ENCODE peak calls at places on chromosomes 16 and 17, in six cellular contexts. I, S, B, Q, L and T are unnamed samples.

GRCh38 chr16:12210925-12211869 is 234.7 kb downstream of the SNX29 start:
- DNase-seq in I (no peak), S (no peak), B (no peak), Q (no peak), L (no peak), T (no peak)

GRCh38 chr16:83771306-83771942 is 36.4 kb upstream of the HSBP1 start:
- DNase-seq in I (no peak), S (no peak), B (no peak), Q (peak), L (peak), T (no peak)

GRCh38 chr17:28426081-28426519 is 20.1 kb upstream of the SLC46A1 start:
- DNase-seq in I (peak), S (no peak), B (no peak), Q (no peak), L (no peak), T (no peak)

GRCh38 chr16:1454561-1454960 is 10.2 kb upstream of the CCDC154 start:
- DNase-seq in I (no peak), S (no peak), B (no peak), Q (no peak), L (no peak), T (no peak)

GRCh38 chr17:67689534-67690177 is 28.1 kb upstream of the NOL11 start:
- DNase-seq in I (peak), S (peak), B (no peak), Q (peak), L (peak), T (no peak)

GRCh38 chr17:61408151-61409041 is 8.8 kb downstream of the TBX2 start:
- DNase-seq in I (peak), S (no peak), B (peak), Q (no peak), L (no peak), T (peak)

GRCh38 chr17:18258356-18259038 is at the start of gene FLII:
- DNase-seq in I (peak), S (peak), B (peak), Q (peak), L (peak), T (peak)

GRCh38 chr16:14198603-14199002 is 127.5 kb downstream of the MRTFB start:
- DNase-seq in I (no peak), S (no peak), B (no peak), Q (no peak), L (no peak), T (no peak)

GRCh38 chr17:352421-353212 is at the start of gene RPH3AL:
- DNase-seq in I (peak), S (no peak), B (no peak), Q (peak), L (no peak), T (no peak)

GRCh38 chr17:75808549-75808904 is 23.9 kb downstream of the UNK start:
- DNase-seq in I (no peak), S (no peak), B (no peak), Q (no peak), L (peak), T (no peak)

GRCh38 chr17:65910836-65911235 is 281.1 kb downstream of the CEP112 start:
- DNase-seq in I (no peak), S (no peak), B (no peak), Q (no peak), L (no peak), T (no peak)

GRCh38 chr16:64983983-64984382 is 137.9 kb downstream of the CDH11 start:
- DNase-seq in I (peak), S (no peak), B (no peak), Q (peak), L (peak), T (no peak)

GRCh38 chr16:83936581-83937165 is 16.4 kb upstream of the OSGIN1 start:
- DNase-seq in I (no peak), S (no peak), B (no peak), Q (no peak), L (no peak), T (no peak)

GRCh38 chr16:4086153-4086552 is 30.1 kb downstream of the ADCY9 start:
- DNase-seq in I (no peak), S (no peak), B (no peak), Q (peak), L (no peak), T (no peak)

GRCh38 chr16:81462683-81463082 is 18.1 kb downstream of the CMIP start:
- DNase-seq in I (no peak), S (no peak), B (no peak), Q (no peak), L (no peak), T (no peak)

GRCh38 chr17:65711671-65712276 is 150.3 kb upstream of the AXIN2 start:
- DNase-seq in I (no peak), S (no peak), B (no peak), Q (no peak), L (no peak), T (no peak)

GRCh38 chr16:11402051-11402744 is 56.9 kb downstream of the RMI2 start:
- DNase-seq in I (no peak), S (no peak), B (no peak), Q (no peak), L (no peak), T (no peak)

GRCh38 chr17:51645056-51645455 is 384.7 kb downstream of the UTP18 start:
- DNase-seq in I (no peak), S (no peak), B (no peak), Q (no peak), L (no peak), T (no peak)

GRCh38 chr17:79948918-79949645 is 86.6 kb downstream of the TBC1D16 start:
- DNase-seq in I (peak), S (no peak), B (no peak), Q (no peak), L (no peak), T (no peak)

GRCh38 chr16:55515110-55515509 is 6.2 kb downstream of the LPCAT2 start:
- DNase-seq in I (no peak), S (no peak), B (no peak), Q (no peak), L (no peak), T (no peak)

GRCh38 chr17:8300629-8301242 is 5.5 kb upstream of the SLC25A35 start:
- DNase-seq in I (peak), S (peak), B (peak), Q (peak), L (peak), T (peak)

GRCh38 chr16:30876867-30877266 is 17.0 kb downstream of the BCL7C start:
- DNase-seq in I (peak), S (no peak), B (no peak), Q (no peak), L (no peak), T (no peak)

GRCh38 chr16:10514369-10515055 is 65.9 kb downstream of the EMP2 start:
- DNase-seq in I (peak), S (peak), B (no peak), Q (peak), L (peak), T (no peak)

GRCh38 chr16:58733671-58734458 is at the start of gene GOT2:
- DNase-seq in I (peak), S (peak), B (peak), Q (peak), L (peak), T (peak)

DNA sequence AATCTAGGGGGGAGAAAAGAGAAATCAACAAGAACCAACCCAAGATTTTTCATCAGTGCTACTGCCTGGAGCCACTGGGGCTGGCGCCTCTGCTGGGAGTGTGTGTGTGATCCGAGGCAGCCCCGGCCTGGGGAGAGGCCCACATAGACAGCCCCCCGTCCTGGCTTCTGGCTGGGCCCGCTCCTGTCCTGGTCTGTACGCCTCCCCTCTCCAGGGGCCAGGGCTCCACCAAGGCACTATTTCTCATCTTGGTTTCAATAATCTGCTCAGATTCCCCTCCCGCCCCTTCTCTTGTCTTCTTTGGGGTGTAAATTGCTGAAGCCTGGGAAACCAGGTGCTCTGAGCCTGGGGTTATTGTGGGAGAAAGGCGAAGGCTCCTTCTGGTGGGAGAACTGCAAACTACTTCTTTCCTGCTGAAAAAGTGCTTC is 7.8 kb downstream of the BAHCC1 start:
- DNase-seq in I (peak), S (no peak), B (no peak), Q (no peak), L (peak), T (no peak)
- TF ChIP-seq CTCF in I (peak), S (no peak), B (no peak), Q (no peak), L (peak), T (no peak)

GRCh38 chr16:71214771-71215381 is 15.6 kb downstream of the HYDIN start:
- DNase-seq in I (no peak), S (no peak), B (no peak), Q (no peak), L (peak), T (no peak)
- TF ChIP-seq CTCF in I (peak), S (no peak), B (no peak), Q (no peak), L (no peak), T (no peak)

DNA sequence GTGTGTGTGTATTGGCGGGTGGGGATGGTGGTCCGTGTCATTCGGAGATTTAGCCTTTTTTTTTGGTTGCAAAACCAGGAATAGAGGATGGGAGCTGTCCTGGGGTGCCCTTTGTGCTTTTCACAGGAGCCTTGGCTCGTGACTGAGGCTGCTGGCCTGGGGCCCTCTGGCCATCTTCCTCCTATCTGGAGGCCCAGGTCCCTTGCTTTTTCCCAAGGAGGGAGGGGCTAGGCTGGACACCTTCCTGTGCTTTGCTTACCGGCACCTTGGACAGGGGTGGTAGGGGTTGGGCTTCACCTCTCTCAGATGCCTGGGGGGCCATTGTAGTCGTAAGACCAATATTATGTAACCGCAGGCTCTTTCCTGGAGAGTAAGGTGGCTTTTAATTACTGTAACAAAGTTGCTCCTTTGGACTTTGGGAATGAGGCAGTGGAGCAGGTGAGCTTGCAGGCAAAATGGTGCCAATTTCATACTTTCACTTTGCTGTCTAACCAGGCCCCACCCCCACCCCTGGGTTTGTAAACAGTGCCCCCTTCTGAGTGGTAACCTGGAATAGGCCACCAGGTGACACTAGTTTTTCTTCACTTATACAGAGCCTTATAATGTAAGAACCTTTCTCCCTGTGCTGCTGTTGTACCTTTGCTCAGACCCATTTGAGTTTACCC is 1.2 kb downstream of the DYNLL2 start:
- DNase-seq in I (peak), S (peak), B (no peak), Q (peak), L (peak), T (no peak)
- TF ChIP-seq CTCF in I (peak), S (no peak), B (no peak), Q (peak), L (peak), T (no peak)

GRCh38 chr16:28623172-28623711 is 13.4 kb upstream of the SULT1A1 start:
- DNase-seq in I (no peak), S (peak), B (peak), Q (no peak), L (peak), T (peak)

GRCh38 chr16:28616636-28617035 is 6.8 kb upstream of the SULT1A1 start:
- DNase-seq in I (no peak), S (no peak), B (no peak), Q (no peak), L (no peak), T (no peak)

DNA sequence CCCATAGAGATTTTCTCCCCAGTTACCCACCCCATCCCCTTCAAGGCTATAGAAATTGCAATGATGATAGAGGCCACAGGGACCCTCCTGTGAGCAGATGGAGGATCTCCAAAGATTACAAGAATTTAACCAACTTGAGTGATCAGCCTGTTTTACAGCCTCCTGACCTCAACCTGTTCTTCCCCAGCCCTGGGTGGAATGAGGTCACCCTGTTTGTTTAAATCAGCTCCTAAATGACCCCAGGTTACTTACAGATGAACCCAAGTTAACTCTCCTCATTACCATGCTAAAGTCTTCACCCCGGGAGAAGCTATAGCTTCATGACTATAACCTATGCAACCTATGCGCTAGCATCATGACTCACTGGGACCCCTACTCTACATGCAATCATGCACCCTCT is 11.9 kb upstream of the SULT1A1 start:
- DNase-seq in I (no peak), S (no peak), B (no peak), Q (no peak), L (no peak), T (no peak)
- TF ChIP-seq CTCF in I (no peak), S (no peak), B (no peak), Q (no peak), L (no peak), T (no peak)

DNA sequence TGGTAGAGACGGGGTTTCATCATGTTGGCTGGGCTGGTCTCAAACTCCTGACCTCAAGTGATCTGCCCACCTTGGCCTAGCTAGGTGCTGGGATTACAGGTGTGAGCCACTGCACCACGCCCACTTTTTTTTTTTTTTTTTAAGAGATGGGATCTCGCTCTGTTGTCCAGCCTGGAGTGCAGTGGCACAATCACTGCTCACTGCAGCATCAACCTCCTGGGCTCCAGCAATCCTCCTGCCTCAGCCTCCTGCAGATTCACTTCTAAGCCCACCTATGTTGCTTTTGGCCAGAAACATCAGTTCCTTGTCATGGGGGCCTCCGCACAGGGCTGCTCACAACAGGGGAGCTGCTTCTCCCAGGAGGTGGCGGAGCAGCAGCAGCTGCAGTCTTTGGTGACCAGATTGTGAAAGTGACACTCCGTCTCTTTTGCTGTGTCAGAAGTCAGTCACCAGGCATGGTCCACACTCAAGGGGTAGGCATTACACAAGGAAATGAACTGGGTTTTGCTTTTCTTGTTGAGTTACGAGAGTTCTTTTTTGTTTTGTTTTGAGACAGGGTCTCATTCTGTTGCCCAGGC is 4.5 kb upstream of the NME4 start:
- DNase-seq in I (no peak), S (no peak), B (no peak), Q (no peak), L (no peak), T (no peak)
- TF ChIP-seq CTCF in I (no peak), S (no peak), B (no peak), Q (no peak), L (no peak), T (no peak)

DNA sequence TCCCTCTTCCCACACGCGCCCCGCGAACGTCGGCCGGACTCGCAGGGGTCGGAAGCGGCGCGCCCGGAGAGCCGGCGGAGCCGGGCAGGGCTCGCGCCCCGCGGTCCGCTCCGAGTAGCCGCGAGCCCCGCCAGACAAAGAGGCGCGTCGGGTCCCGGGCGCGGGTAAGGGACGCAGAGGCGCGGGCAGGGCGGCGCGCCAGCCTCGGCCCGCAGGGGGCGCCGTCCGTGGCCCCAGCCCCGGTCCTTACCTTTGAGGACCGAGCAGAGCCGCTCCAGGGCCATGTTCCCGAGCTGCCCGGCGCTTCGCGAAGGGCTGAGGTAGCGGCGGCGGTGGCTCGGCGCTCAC is 442 bp downstream of the NETO2 start:
- DNase-seq in I (peak), S (peak), B (peak), Q (peak), L (peak), T (no peak)
- TF ChIP-seq CTCF in I (peak), S (peak), B (peak), Q (peak), L (peak), T (no peak)

GRCh38 chr17:36857698-36858097 is 79.6 kb upstream of the LHX1 start:
- DNase-seq in I (no peak), S (no peak), B (no peak), Q (no peak), L (no peak), T (no peak)

GRCh38 chr17:36854982-36855381 is 82.3 kb upstream of the LHX1 start:
- DNase-seq in I (no peak), S (no peak), B (no peak), Q (no peak), L (no peak), T (no peak)

GRCh38 chr17:36856169-36856568 is 81.1 kb upstream of the LHX1 start:
- DNase-seq in I (no peak), S (no peak), B (no peak), Q (no peak), L (no peak), T (no peak)

GRCh38 chr17:36856921-36857381 is 80.3 kb upstream of the LHX1 start:
- DNase-seq in I (no peak), S (no peak), B (no peak), Q (no peak), L (no peak), T (no peak)

GRCh38 chr17:36855459-36855858 is 81.8 kb upstream of the LHX1 start:
- DNase-seq in I (no peak), S (no peak), B (no peak), Q (no peak), L (no peak), T (no peak)
- TF ChIP-seq CTCF in I (no peak), S (no peak), B (no peak), Q (no peak), L (no peak), T (no peak)

DNA sequence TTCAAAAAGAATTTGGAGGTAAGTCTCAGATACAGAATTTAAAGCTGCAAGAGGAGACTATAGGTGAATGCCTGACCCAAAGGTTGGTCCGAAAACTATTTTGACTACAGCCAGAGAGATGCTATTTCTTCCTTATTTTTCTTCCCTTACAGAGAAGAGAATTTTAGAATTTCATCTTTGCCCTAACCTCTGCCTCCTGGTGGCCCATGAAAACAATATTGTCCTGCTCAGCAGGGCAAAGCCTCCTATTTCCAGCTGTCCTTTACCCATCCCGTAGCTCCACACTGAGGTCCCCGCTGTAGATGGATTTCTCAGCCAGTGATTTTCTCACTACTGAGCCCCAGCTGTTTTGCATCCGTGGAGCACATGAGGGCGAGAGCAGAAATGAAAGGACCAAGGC is 24.6 kb downstream of the HOXB1 start:
- DNase-seq in I (no peak), S (no peak), B (no peak), Q (no peak), L (no peak), T (no peak)
- TF ChIP-seq CTCF in I (no peak), S (no peak), B (no peak), Q (no peak), L (no peak), T (no peak)

GRCh38 chr17:37651846-37652245 is 8.6 kb upstream of the DDX52 start:
- DNase-seq in I (no peak), S (no peak), B (no peak), Q (no peak), L (no peak), T (no peak)

GRCh38 chr17:37648555-37648954 is 5.3 kb upstream of the DDX52 start:
- DNase-seq in I (no peak), S (no peak), B (no peak), Q (no peak), L (peak), T (no peak)

DNA sequence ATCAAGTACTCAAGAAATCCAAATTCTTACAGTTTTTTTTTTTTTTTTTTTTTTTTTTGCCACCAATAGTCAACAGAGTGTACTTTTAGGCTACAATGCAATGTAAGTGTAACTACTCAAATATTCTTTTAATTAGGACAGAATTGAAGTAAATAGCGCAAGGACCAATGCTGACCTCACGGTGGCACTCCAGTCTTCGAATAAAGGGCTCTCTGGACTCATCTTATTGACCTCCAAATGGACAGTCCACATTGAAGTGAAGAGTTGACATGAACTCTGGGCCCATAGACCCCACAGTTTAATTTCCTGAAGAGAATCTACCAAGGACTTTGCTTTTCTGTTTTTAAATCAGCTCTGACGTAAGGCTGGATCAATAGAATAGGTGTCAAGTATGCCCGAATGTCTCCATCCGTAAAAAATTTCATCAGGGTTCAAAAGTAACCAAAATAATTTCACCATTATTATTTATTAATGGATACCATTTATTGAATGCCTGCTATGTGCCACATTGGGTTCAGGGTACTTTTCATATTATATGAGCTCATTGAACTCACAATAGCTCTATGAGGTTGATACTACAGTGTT is 7.3 kb upstream of the DDX52 start:
- DNase-seq in I (peak), S (no peak), B (no peak), Q (peak), L (peak), T (no peak)
- TF ChIP-seq CTCF in I (peak), S (no peak), B (no peak), Q (peak), L (peak), T (no peak)

GRCh38 chr17:14815079-14815478 is 450.0 kb downstream of the PMP22 start:
- DNase-seq in I (no peak), S (no peak), B (no peak), Q (no peak), L (no peak), T (no peak)

GRCh38 chr17:14808425-14808824 is 456.7 kb downstream of the PMP22 start:
- DNase-seq in I (no peak), S (no peak), B (no peak), Q (no peak), L (no peak), T (no peak)

GRCh38 chr17:14818469-14818868 is 446.7 kb downstream of the PMP22 start:
- DNase-seq in I (no peak), S (no peak), B (no peak), Q (no peak), L (no peak), T (no peak)

GRCh38 chr17:14813649-14814048 is 451.5 kb downstream of the PMP22 start:
- DNase-seq in I (peak), S (peak), B (peak), Q (no peak), L (peak), T (no peak)
- TF ChIP-seq CTCF in I (peak), S (no peak), B (peak), Q (peak), L (peak), T (no peak)